ENCODE peak calls at places on chromosomes 4 and X, in nine cellular contexts. D, O, B, Y, N, G, H, Z and E are unnamed samples.

GRCh38 chr4:4490041-4490440 is 51.8 kb downstream of the STX18 start:
- DNase-seq in H (no peak), G (no peak), Z (no peak), N (no peak), B (no peak), Y (peak; percentile 17), O (peak; percentile 39), D (no peak), E (no peak)

GRCh38 chr4:33072340-33073089 is 2352.3 kb downstream of the PCDH7 start:
- DNase-seq in H (no peak), D (no peak), G (no peak), Y (peak; percentile 32), Z (no peak), N (no peak), O (no peak), B (no peak), E (no peak)

GRCh38 chr4:8507251-8507570 is 66.6 kb downstream of the TRMT44 start:
- DNase-seq in O (no peak), Y (no peak), H (no peak), N (no peak), D (no peak), G (peak; percentile 25), Z (no peak), B (no peak), E (no peak)

GRCh38 chr4:16472537-16472936 is 246.3 kb upstream of the TAPT1 start:
- DNase-seq in B (no peak), Y (peak; percentile 11), G (no peak), Z (no peak), D (no peak), O (no peak), N (no peak), H (no peak), E (no peak)

GRCh38 chr4:91113130-91113706 is 986.0 kb downstream of the CCSER1 start:
- DNase-seq in B (no peak), O (peak; percentile 6), N (no peak), Y (peak; percentile 52), D (no peak), G (peak; percentile 4), H (peak; percentile 82), Z (peak; percentile 28), E (no peak)

GRCh38 chr4:7313991-7314390 is 120.7 kb downstream of the PSAPL1 start:
- DNase-seq in G (no peak), B (no peak), Z (no peak), N (no peak), O (no peak), H (no peak), Y (no peak), D (no peak), E (no peak)

GRCh38 chrX:130253916-130254315 is 14.8 kb downstream of the ZNF280C start:
- DNase-seq in Z (no peak), B (no peak), N (no peak), O (no peak), D (no peak), H (no peak), G (no peak), Y (no peak), E (no peak)

GRCh38 chrX:49177338-49177833 is 5.7 kb downstream of the PLP2 start:
- DNase-seq in O (no peak), H (no peak), D (no peak), N (no peak), B (peak; percentile 45), G (no peak), Z (no peak), Y (no peak), E (no peak)

GRCh38 chr4:143554728-143555597 is 41.5 kb downstream of the SMARCA5 start:
- DNase-seq in N (no peak), D (no peak), B (no peak), Z (no peak), Y (no peak), G (no peak), O (no peak), H (no peak), E (no peak)

GRCh38 chr4:103050736-103051436 is 25.7 kb downstream of the SLC9B2 start:
- DNase-seq in H (no peak), O (peak; percentile 30), Z (no peak), D (no peak), N (no peak), G (no peak), Y (no peak), B (no peak), E (no peak)

GRCh38 chr4:124970011-124970410 is 257.5 kb upstream of the ANKRD50 start:
- DNase-seq in B (no peak), D (no peak), Z (no peak), Y (peak; percentile 59), H (no peak), N (no peak), O (peak; percentile 78), G (peak; percentile 37), E (no peak)

GRCh38 chr4:74545488-74545887 is 100.6 kb downstream of the AREG start:
- DNase-seq in Z (no peak), D (peak; percentile 26), Y (no peak), B (no peak), G (no peak), N (peak; percentile 24), O (no peak), H (no peak), E (no peak)

GRCh38 chrX:79138658-79139241 is 5.7 kb upstream of the GPR174 start:
- DNase-seq in B (no peak), D (no peak), Z (no peak), N (no peak), G (no peak), Y (no peak), O (no peak), H (no peak), E (no peak)

GRCh38 chr4:183099537-183100297 is 660 bp downstream of the WWC2 start:
- DNase-seq in Z (no peak), G (no peak), B (peak; percentile 74), H (peak; percentile 89), N (no peak), O (no peak), Y (no peak), D (peak; percentile 29), E (peak; percentile 92)

GRCh38 chr4:80592950-80593349 is 257.4 kb downstream of the CFAP299 start:
- DNase-seq in G (no peak), B (no peak), H (peak; percentile 35), Y (no peak), O (no peak), Z (no peak), N (no peak), D (no peak), E (no peak)
- TF ChIP-seq CTCF in G (no peak), B (no peak), H (peak; percentile 36), Y (no peak), O (no peak), Z (peak; percentile 35), N (no peak), D (no peak), E (peak; percentile 66)

GRCh38 chr4:38177792-38178665 is 217.8 kb downstream of the PTTG2 start:
- DNase-seq in O (no peak), D (peak; percentile 90), Y (peak; percentile 71), G (no peak), H (no peak), Z (no peak), N (no peak), B (no peak), E (no peak)

GRCh38 chr4:38179690-38180299 is 219.6 kb downstream of the PTTG2 start:
- DNase-seq in Z (no peak), H (peak; percentile 82), O (peak; percentile 77), G (peak; percentile 61), Y (peak; percentile 83), D (peak; percentile 87), B (peak; percentile 72), N (peak; percentile 80), E (peak; percentile 92)

GRCh38 chr4:38178666-38178995 is 218.4 kb downstream of the PTTG2 start:
- DNase-seq in Z (no peak), Y (no peak), B (no peak), N (no peak), G (no peak), D (no peak), O (no peak), H (no peak), E (no peak)

GRCh38 chr4:38174811-38175210 is 214.6 kb downstream of the PTTG2 start:
- DNase-seq in Y (peak; percentile 38), Z (no peak), N (no peak), B (no peak), G (no peak), H (no peak), O (peak; percentile 48), D (no peak), E (no peak)

GRCh38 chr4:38177035-38177791 is 217.0 kb downstream of the PTTG2 start:
- DNase-seq in H (no peak), D (peak; percentile 71), O (peak; percentile 44), N (peak; percentile 35), Y (peak; percentile 72), G (peak; percentile 53), Z (no peak), B (no peak), E (no peak)
- H3K27me3 ChIP-seq in H (no peaks in the 10 kb centered on the region), D (no peaks in the 10 kb centered on the region), O (no peaks in the 10 kb centered on the region), N (no peaks in the 10 kb centered on the region), Y (no peaks in the 10 kb centered on the region), G (no peaks in the 10 kb centered on the region), Z (no peaks in the 10 kb centered on the region), B (no peaks in the 10 kb centered on the region), E (no peaks in the 10 kb centered on the region)

DNA sequence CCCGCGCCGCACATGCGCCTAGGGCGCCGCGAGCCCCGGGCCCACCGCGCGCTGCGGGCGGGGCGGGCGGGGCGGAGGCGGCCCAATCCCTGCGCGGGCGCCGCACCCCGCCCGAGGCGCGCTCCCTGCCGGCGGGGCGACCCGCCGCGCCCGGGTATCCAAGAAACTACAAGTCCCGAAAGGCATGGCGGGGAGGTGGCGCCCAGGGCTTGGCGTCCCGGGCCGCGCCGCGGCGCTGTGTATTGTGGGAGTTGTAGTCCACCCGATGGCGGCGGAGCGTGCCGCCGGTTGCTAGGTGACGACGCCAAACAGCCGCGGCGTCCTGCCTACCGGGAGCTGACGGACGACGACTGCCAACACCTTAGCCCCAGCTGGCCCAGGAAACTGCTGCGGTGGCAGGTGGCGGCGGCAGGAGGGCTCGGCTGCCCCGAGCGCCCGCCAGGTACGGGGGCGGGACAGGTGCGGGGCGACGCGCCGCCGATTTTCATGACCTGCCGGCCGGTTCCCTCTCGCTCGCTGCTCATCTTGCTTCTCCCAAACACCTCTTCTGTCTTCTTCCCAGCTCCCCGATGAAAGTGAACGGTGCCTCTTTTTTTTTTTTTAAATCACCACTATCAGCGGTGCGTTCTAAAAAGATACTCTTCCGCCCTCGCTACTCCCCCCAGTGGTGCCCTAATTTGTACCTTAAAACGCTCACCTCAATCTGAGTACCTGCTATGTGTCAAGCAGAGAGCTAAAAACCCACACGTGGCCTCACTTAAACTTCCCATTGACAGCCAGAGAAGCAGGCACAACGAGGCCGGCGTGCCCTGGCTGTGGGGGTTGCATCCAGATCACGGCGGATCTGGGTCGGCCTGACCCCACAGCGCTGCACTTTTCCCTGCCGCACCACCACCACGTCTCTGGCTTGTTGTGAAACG is at the start of gene CFAP99:
- DNase-seq in Z (peak; percentile 91), N (peak; percentile 95), D (peak; percentile 99), H (peak; percentile 97), Y (peak; percentile 91), O (peak; percentile 88), G (peak; percentile 93), B (peak; percentile 99), E (peak; percentile 99)
- TF ChIP-seq CTCF in Z (peak; percentile 9), N (peak; percentile 11), D (no peak), H (no peak), Y (no peak), O (peak; percentile 32), G (peak; percentile 4), B (peak; percentile 18), E (no peak)

DNA sequence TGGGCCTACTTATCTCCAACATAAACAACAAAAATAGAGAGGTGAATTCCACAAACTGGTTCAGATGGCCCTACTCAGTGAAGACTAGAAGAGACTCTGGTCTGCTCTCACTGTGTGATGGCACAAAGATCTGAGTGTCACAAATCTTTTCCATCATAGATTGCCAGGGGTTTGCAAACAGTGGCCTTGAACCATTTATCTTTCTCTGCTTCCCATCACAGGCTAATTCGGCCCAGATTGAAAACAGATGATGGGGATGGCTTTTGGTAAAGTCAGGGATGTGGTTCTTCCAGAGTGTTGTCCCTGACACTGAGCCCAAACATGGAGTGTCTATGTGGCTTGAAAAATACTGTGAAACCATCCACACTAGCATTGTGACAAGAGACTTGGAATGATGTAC is 25.1 kb upstream of the PLAC1 start:
- DNase-seq in H (no peak), O (no peak), G (no peak), Y (no peak), Z (no peak), N (no peak), D (no peak), B (no peak), E (no peak)
- H3K27me3 ChIP-seq in H (no peaks in the 10 kb centered on the region), O (no peaks in the 10 kb centered on the region), G (no peaks in the 10 kb centered on the region), Y (no peaks in the 10 kb centered on the region), Z (no peaks in the 10 kb centered on the region), N (peaks cover 22% of the 10 kb centered on the region), D (no peaks in the 10 kb centered on the region), B (no peaks in the 10 kb centered on the region), E (no peaks in the 10 kb centered on the region)